ENCODE peak calls at places on chromosome 9, in five cellular contexts. B, F, W, I and U are unnamed samples.
A peak's percentile ranks its signal among the peaks of the same experiment; 100 is the strongest.

GRCh38 chr9:126429190-126429589 is 102.6 kb downstream of the MVB12B start:
- DNase-seq in B (no peak), F (no peak), W (no peak), I (no peak), U (no peak)

GRCh38 chr9:110443146-110443877 is 105.6 kb upstream of the TXNDC8 start:
- DNase-seq in B (no peak), F (no peak), W (no peak), I (no peak), U (no peak)

GRCh38 chr9:93093081-93093448 is 3.0 kb upstream of the CARD19 start:
- DNase-seq in B (no peak), F (no peak), W (no peak), I (no peak), U (peak; percentile 56)

GRCh38 chr9:111691686-111692329 is 30.4 kb downstream of the GNG10 start:
- DNase-seq in B (peak; percentile 37), F (peak; percentile 54), W (no peak), I (no peak), U (no peak)

GRCh38 chr9:135130266-135130976 is 43.0 kb downstream of the OLFM1 start:
- DNase-seq in B (peak; percentile 16), F (no peak), W (no peak), I (no peak), U (no peak)

GRCh38 chr9:87684627-87685204 is 41.2 kb upstream of the CTSL start:
- DNase-seq in B (peak; percentile 20), F (no peak), W (no peak), I (no peak), U (no peak)

GRCh38 chr9:109310486-109310901 is 10.4 kb downstream of the EPB41L4B start:
- DNase-seq in B (no peak), F (no peak), W (no peak), I (no peak), U (no peak)

GRCh38 chr9:113602126-113603119 is 138.9 kb downstream of the RGS3 start:
- DNase-seq in B (no peak), F (peak; percentile 44), W (no peak), I (peak; percentile 94), U (peak; percentile 88)

GRCh38 chr9:113540466-113540865 is 76.9 kb downstream of the RGS3 start:
- DNase-seq in B (no peak), F (no peak), W (no peak), I (no peak), U (peak; percentile 43)

GRCh38 chr9:93290495-93291434 is 106.8 kb downstream of the WNK2 start:
- DNase-seq in B (no peak), F (no peak), W (no peak), I (no peak), U (no peak)

GRCh38 chr9:127362829-127363228 is 34.1 kb upstream of the SLC2A8 start:
- DNase-seq in B (no peak), F (no peak), W (no peak), I (no peak), U (no peak)